ENCODE peak calls at places on chromosomes 11 and 22, in four cellular contexts. A is Kasumi-1; I is endothelial cell; D is activated T-helper 1 cell treated with anti-CD3 and anti-CD28 coated beads, Interleukin-2, amount 50 U/mL, for 16 hours. B is an unnamed sample.

GRCh38 chr11:17428930-17429329 is 40.5 kb upstream of the KCNJ11 start:
- DNase-seq in A (no peak), I (no peak), D (no peak), B (no peak)

GRCh38 chr22:48860557-48860956 is 967.1 kb downstream of the BRD1 start:
- DNase-seq in A (no peak), I (no peak), D (no peak), B (no peak)

GRCh38 chr11:11010624-11011127 is 152.8 kb upstream of the ZBED5 start:
- DNase-seq in A (no peak), I (peak; percentile 38), D (no peak), B (peak; percentile 11)

GRCh38 chr22:39524089-39524752 is 3.9 kb downstream of the ATF4 start:
- DNase-seq in A (no peak), I (no peak), D (no peak), B (no peak)

GRCh38 chr11:60184824-60185511 is 2.1 kb upstream of the MS4A6A start:
- DNase-seq in A (no peak), I (no peak), D (no peak), B (no peak)

GRCh38 chr11:43825217-43825816 is 55.3 kb upstream of the ALKBH3 start:
- DNase-seq in A (peak; percentile 36), I (peak; percentile 36), D (no peak), B (peak; percentile 5)

GRCh38 chr11:72700026-72700610 is 25.9 kb upstream of the PDE2A start:
- DNase-seq in A (no peak), I (no peak), D (no peak), B (no peak)

GRCh38 chr22:20783844-20784723 is 10.2 kb downstream of the SERPIND1 start:
- DNase-seq in A (peak; percentile 73), I (peak; percentile 51), D (no peak), B (peak; percentile 76)

GRCh38 chr11:73493838-73494598 is 103.9 kb downstream of the FAM168A start:
- DNase-seq in A (no peak), I (no peak), D (no peak), B (no peak)

GRCh38 chr11:66607126-66607834 is 9.2 kb upstream of the RBM14 start:
- DNase-seq in A (no peak), I (no peak), D (no peak), B (no peak)

GRCh38 chr11:103892603-103893002 is 143.8 kb upstream of the DDI1 start:
- DNase-seq in A (no peak), I (no peak), D (no peak), B (peak; percentile 66)

GRCh38 chr11:93740031-93740801 is 1.1 kb downstream of the TAF1D start:
- DNase-seq in A (peak; percentile 26), I (peak; percentile 30), D (no peak), B (peak; percentile 19)

GRCh38 chr22:29820941-29821789 is 16.9 kb downstream of the ASCC2 start:
- DNase-seq in A (peak; percentile 97), I (no peak), D (no peak), B (peak; percentile 71)

GRCh38 chr11:61325649-61326414 is 7.1 kb downstream of the DDB1 start:
- DNase-seq in A (no peak), I (no peak), D (no peak), B (no peak)

GRCh38 chr22:29457730-29458129 is 19.3 kb downstream of the RFPL1 start:
- DNase-seq in A (peak; percentile 65), I (peak; percentile 49), D (no peak), B (peak; percentile 49)

GRCh38 chr11:17736921-17737817 is 2.6 kb downstream of the KCNC1 start:
- DNase-seq in A (peak; percentile 41), I (no peak), D (no peak), B (no peak)

GRCh38 chr11:78350101-78350645 is 67.4 kb downstream of the GAB2 start:
- DNase-seq in A (peak; percentile 89), I (no peak), D (no peak), B (peak; percentile 72)

GRCh38 chr11:65423516-65424199 is 1.1 kb downstream of the NEAT1 start:
- DNase-seq in A (no peak), I (no peak), D (no peak), B (no peak)

GRCh38 chr11:1948389-1948788 is 1.3 kb downstream of the MRPL23 start:
- DNase-seq in A (no peak), I (no peak), D (no peak), B (no peak)

GRCh38 chr11:76653674-76654309 is 16.8 kb downstream of the LRRC32 start:
- DNase-seq in A (no peak), I (no peak), D (no peak), B (no peak)

GRCh38 chr11:64285885-64286800 is 495 bp downstream of the GPR137 start:
- DNase-seq in A (peak; percentile 32), I (no peak), D (no peak), B (no peak)

GRCh38 chr11:131840542-131840941 is 470.1 kb downstream of the NTM start:
- DNase-seq in A (no peak), I (no peak), D (no peak), B (no peak)

GRCh38 chr11:68495872-68496271 is 35.3 kb downstream of the PPP6R3 start:
- DNase-seq in A (no peak), I (no peak), D (no peak), B (no peak)

GRCh38 chr22:29277927-29278326 is 9.9 kb downstream of the EWSR1 start:
- DNase-seq in A (no peak), I (no peak), D (no peak), B (no peak)

GRCh38 chr11:96335389-96335788 is 7.6 kb downstream of the MAML2 start:
- DNase-seq in A (peak; percentile 36), I (no peak), D (no peak), B (no peak)

GRCh38 chr22:47175761-47176359 is 413.4 kb downstream of the TBC1D22A start:
- DNase-seq in A (no peak), I (no peak), D (no peak), B (no peak)

GRCh38 chr11:61636676-61637075 is 43.5 kb upstream of the DAGLA start:
- DNase-seq in A (no peak), I (no peak), D (no peak), B (no peak)

GRCh38 chr11:33557201-33557600 is 143.4 kb downstream of the C11orf91 start:
- DNase-seq in A (no peak), I (no peak), D (no peak), B (peak; percentile 31)

GRCh38 chr11:129077191-129077590 is 114.9 kb downstream of the ARHGAP32 start:
- DNase-seq in A (no peak), I (no peak), D (no peak), B (peak; percentile 9)

GRCh38 chr11:107011977-107012376 is 6.3 kb downstream of the GUCY1A2 start:
- DNase-seq in A (no peak), I (no peak), D (no peak), B (no peak)

GRCh38 chr11:28636033-28636432 is 527.8 kb downstream of the METTL15 start:
- DNase-seq in A (no peak), I (no peak), D (no peak), B (no peak)

GRCh38 chr22:20463324-20464095 is 25.9 kb upstream of the SCARF2 start:
- DNase-seq in A (peak; percentile 60), I (no peak), D (peak; percentile 19), B (peak; percentile 25)

GRCh38 chr11:41379084-41379483 is 80.4 kb downstream of the LRRC4C start:
- DNase-seq in A (no peak), I (no peak), D (no peak), B (no peak)

GRCh38 chr22:29951675-29952413 is 68.9 kb downstream of the MTMR3 start:
- DNase-seq in A (no peak), I (no peak), D (no peak), B (no peak)

GRCh38 chr11:78542007-78542406 is 32.7 kb downstream of the NARS2 start:
- DNase-seq in A (no peak), I (no peak), D (no peak), B (no peak)

GRCh38 chr22:49903322-49904039 is 14.8 kb downstream of the ALG12 start:
- DNase-seq in A (no peak), I (no peak), D (no peak), B (no peak)

GRCh38 chr11:2097356-2097997 is 41.7 kb downstream of the IGF2 start:
- DNase-seq in A (no peak), I (no peak), D (no peak), B (peak; percentile 85)